ENCODE peak calls at places on chromosome 14, in four cellular contexts. P is SK-N-SH, B is GM12878, T is K562. A is an unnamed sample.

GRCh38 chr14:76091036-76091435 is 60.7 kb upstream of the GPATCH2L start:
- DNase-seq in P (no peak), B (no peak), T (peak), A (peak)

GRCh38 chr14:35808076-35808657 is 928 bp downstream of the RALGAPA1 start:
- DNase-seq in P (no peak), B (no peak), T (peak), A (no peak)

GRCh38 chr14:34465069-34465859 is 3.2 kb upstream of the SPTSSA start:
- DNase-seq in P (no peak), B (no peak), T (peak), A (peak)

GRCh38 chr14:97306785-97307246 is 509.6 kb downstream of the VRK1 start:
- DNase-seq in P (no peak), B (peak), T (no peak), A (no peak)

GRCh38 chr14:77307099-77307496 is 13.6 kb downstream of the POMT2 start:
- DNase-seq in P (peak), B (no peak), T (no peak), A (peak)

GRCh38 chr14:65558363-65558762 is 145.8 kb downstream of the FUT8 start:
- DNase-seq in P (no peak), B (no peak), T (no peak), A (no peak)

GRCh38 chr14:75484711-75485429 is 37.4 kb upstream of the BATF start:
- DNase-seq in P (no peak), B (no peak), T (no peak), A (no peak)

GRCh38 chr14:71469936-71470335 is 462.3 kb upstream of the RGS6 start:
- DNase-seq in P (no peak), B (no peak), T (no peak), A (no peak)

GRCh38 chr14:90693413-90693812 is 122.8 kb downstream of the TTC7B start:
- DNase-seq in P (no peak), B (no peak), T (no peak), A (no peak)

GRCh38 chr14:89185919-89186849 is 230.8 kb downstream of the FOXN3 start:
- DNase-seq in P (no peak), B (no peak), T (no peak), A (no peak)

GRCh38 chr14:89188492-89188891 is 228.5 kb downstream of the FOXN3 start:
- DNase-seq in P (no peak), B (no peak), T (no peak), A (no peak)

GRCh38 chr14:89187501-89187900 is 229.5 kb downstream of the FOXN3 start:
- DNase-seq in P (no peak), B (no peak), T (no peak), A (no peak)

GRCh38 chr14:89186850-89187376 is 230.1 kb downstream of the FOXN3 start:
- DNase-seq in P (no peak), B (no peak), T (no peak), A (no peak)

GRCh38 chr14:89190779-89191513 is 226.1 kb downstream of the FOXN3 start:
- DNase-seq in P (peak), B (no peak), T (no peak), A (no peak)
- TF ChIP-seq NFIC in P (no peak), B (no peak), T (no peak), A (no peak)

DNA sequence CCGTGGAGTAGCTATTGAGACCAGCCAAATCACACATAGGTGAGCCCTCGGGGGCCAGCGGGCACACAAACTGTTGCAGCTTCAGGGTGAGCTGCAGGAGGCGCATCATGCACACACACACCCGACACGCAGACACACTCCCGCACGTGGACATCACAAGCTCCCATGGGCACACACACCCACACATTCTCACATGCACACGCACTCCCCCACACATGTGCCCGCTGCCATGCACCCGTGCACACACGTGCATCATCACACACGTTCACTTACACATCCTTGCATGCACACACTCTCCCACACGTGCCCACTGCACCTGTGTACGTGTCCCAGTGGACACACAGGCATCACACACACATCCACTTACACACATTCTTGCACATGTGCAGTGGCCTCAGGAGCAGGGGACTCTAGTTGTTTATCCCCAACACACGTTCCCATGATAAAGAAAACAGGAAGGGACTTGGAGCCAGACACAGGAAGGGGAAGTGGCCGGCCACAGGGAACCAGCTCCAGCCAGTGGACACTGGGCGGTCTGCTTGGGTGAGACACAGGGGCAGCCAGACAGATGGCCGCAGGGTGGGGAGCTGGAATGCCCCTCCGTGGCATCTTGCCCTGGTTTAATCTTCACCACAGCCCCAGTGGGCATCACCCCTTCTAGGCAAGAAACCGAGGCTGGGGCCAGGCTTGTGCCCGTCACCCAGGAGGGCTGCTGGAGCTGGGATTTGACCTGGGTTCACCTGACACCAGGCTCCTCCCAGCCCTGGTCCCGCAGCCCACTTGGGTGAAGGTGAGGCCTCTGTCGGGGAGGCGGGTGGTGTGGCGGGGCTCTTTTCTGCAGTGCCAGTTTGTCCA is 49.7 kb downstream of the CYP46A1 start:
- DNase-seq in P (no peak), B (no peak), T (no peak), A (no peak)
- TF ChIP-seq NFIC in P (no peak), B (no peak), T (no peak), A (no peak)

GRCh38 chr14:50354527-50354926 is 42.2 kb downstream of the CDKL1 start:
- DNase-seq in P (no peak), B (no peak), T (no peak), A (no peak)
- TF ChIP-seq NFIC in P (no peak), B (no peak), T (no peak), A (no peak)

DNA sequence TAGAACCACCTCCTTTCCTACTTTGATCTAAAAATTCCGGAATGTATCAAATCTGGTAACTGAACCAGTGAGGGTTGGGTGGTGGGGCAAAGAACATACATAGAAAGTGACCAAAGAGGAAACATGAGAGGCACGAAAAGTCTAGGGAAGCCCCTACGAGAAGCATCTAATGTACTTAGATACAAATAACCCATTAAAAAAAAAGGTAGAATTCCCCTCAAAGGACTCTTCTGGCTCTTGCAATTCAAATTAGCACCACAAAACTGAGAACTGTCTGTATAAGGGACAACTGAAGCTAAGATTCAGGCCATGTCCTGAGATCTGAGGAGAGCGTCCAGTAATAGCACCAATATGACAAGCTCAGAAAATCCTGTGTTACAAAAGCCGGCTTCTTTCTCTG is 21.4 kb downstream of the MTHFD1 start:
- DNase-seq in P (no peak), B (no peak), T (no peak), A (no peak)
- TF ChIP-seq NFIC in P (no peak), B (no peak), T (no peak), A (no peak)

GRCh38 chr14:44428239-44428924 is 78.7 kb downstream of the FSCB start:
- DNase-seq in P (no peak), B (no peak), T (no peak), A (no peak)
- TF ChIP-seq NFIC in P (no peak), B (no peak), T (no peak), A (no peak)

GRCh38 chr14:54446201-54446693 is 5.1 kb upstream of the CNIH1 start:
- DNase-seq in P (no peak), B (no peak), T (no peak), A (no peak)

GRCh38 chr14:54444701-54445100 is 3.5 kb upstream of the CNIH1 start:
- DNase-seq in P (no peak), B (no peak), T (no peak), A (no peak)

GRCh38 chr14:54444003-54444402 is 2.8 kb upstream of the CNIH1 start:
- DNase-seq in P (no peak), B (no peak), T (no peak), A (no peak)

GRCh38 chr14:54450535-54450934 is 9.4 kb upstream of the CNIH1 start:
- DNase-seq in P (peak), B (peak), T (no peak), A (no peak)

DNA sequence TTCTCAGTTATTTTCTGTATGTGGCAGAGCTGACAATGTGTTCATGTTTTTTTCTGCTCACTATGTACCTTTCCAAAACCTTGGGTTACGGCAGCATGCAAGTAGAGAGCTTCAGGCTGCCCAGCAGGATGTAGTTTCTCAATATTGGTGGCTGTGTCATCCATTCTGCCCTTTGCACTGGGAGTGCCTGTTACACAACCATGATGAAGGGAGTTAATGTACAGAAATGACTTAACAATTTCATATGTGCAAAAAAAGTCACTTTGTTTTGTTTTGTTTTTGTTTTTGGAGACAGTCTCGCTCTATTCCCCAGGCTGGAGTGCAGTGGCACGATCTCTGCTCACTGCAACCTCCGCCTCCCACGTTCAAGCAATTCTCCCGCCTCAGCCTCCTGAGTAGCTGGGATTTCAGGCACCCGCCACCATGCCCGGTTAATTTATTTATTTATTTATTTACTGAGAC is 6.1 kb upstream of the CNIH1 start:
- DNase-seq in P (no peak), B (no peak), T (no peak), A (peak)
- TF ChIP-seq NFIC in P (no peak), B (no peak), T (no peak), A (peak)

GRCh38 chr14:86942939-86943338 is 1050.0 kb downstream of the GALC start:
- DNase-seq in P (no peak), B (no peak), T (no peak), A (no peak)

GRCh38 chr14:86943391-86944365 is 1049.3 kb downstream of the GALC start:
- DNase-seq in P (no peak), B (no peak), T (no peak), A (no peak)

GRCh38 chr14:86944434-86944833 is 1048.5 kb downstream of the GALC start:
- DNase-seq in P (no peak), B (no peak), T (no peak), A (no peak)

GRCh38 chr14:86946446-86946845 is 1046.5 kb downstream of the GALC start:
- DNase-seq in P (no peak), B (no peak), T (no peak), A (no peak)
- TF ChIP-seq NFIC in P (no peak), B (no peak), T (no peak), A (no peak)

A was measured in HepG2.